ENCODE peak calls at places on chromosomes 7 and 10, in eight cellular contexts. One of them, this sample, is unnamed.

GRCh38 chr10:91519899-91520514 is 109.9 kb downstream of the HECTD2 start:
- DNase-seq in OCI-LY7: no peak
- DNase-seq in B cell: no peak
- DNase-seq in BJ: no peak
- DNase-seq in progenitor cell of endocrine pancreas: no peak
- DNase-seq in NB4: no peak
- DNase-seq in AG10803: no peak
- DNase-seq in astrocyte of the spinal cord: no peak
- DNase-seq in this sample: no peak

GRCh38 chr7:107860981-107861652 is 29.9 kb upstream of the DLD start:
- DNase-seq in OCI-LY7: no peak
- DNase-seq in astrocyte of the spinal cord: peak; percentile 47
- DNase-seq in progenitor cell of endocrine pancreas: no peak
- DNase-seq in NB4: no peak
- DNase-seq in B cell: no peak
- DNase-seq in AG10803: peak; percentile 81
- DNase-seq in BJ: peak; percentile 19
- DNase-seq in this sample: no peak

GRCh38 chr7:132516042-132516840 is 60.0 kb downstream of the PLXNA4 start:
- DNase-seq in BJ: no peak
- DNase-seq in NB4: no peak
- DNase-seq in progenitor cell of endocrine pancreas: no peak
- DNase-seq in OCI-LY7: no peak
- DNase-seq in B cell: no peak
- DNase-seq in astrocyte of the spinal cord: peak; percentile 73
- DNase-seq in AG10803: peak; percentile 85
- DNase-seq in this sample: no peak

GRCh38 chr10:118738422-118738821 is 16.3 kb downstream of the CACUL1 start:
- DNase-seq in NB4: no peak
- DNase-seq in progenitor cell of endocrine pancreas: no peak
- DNase-seq in B cell: no peak
- DNase-seq in astrocyte of the spinal cord: no peak
- DNase-seq in OCI-LY7: no peak
- DNase-seq in AG10803: no peak
- DNase-seq in BJ: no peak
- DNase-seq in this sample: no peak

GRCh38 chr10:75430000-75430763 is 1.2 kb upstream of the LRMDA start:
- DNase-seq in progenitor cell of endocrine pancreas: no peak
- DNase-seq in B cell: no peak
- DNase-seq in astrocyte of the spinal cord: no peak
- DNase-seq in AG10803: no peak
- DNase-seq in BJ: no peak
- DNase-seq in OCI-LY7: peak; percentile 8
- DNase-seq in NB4: peak; percentile 97
- DNase-seq in this sample: peak; percentile 19

GRCh38 chr10:63711866-63712716 is 190.9 kb downstream of the REEP3 start:
- DNase-seq in NB4: no peak
- DNase-seq in progenitor cell of endocrine pancreas: no peak
- DNase-seq in BJ: peak; percentile 87
- DNase-seq in astrocyte of the spinal cord: peak; percentile 98
- DNase-seq in AG10803: peak; percentile 97
- DNase-seq in OCI-LY7: no peak
- DNase-seq in B cell: no peak
- DNase-seq in this sample: no peak

GRCh38 chr7:27199820-27200760 is at the start of gene HOXA13:
- DNase-seq in B cell: no peak
- DNase-seq in NB4: peak; percentile 97
- DNase-seq in BJ: no peak
- DNase-seq in OCI-LY7: peak; percentile 74
- DNase-seq in progenitor cell of endocrine pancreas: no peak
- DNase-seq in AG10803: peak; percentile 44
- DNase-seq in astrocyte of the spinal cord: no peak
- DNase-seq in this sample: no peak

GRCh38 chr7:52540041-52540440 is 495.4 kb upstream of the POM121L12 start:
- DNase-seq in progenitor cell of endocrine pancreas: no peak
- DNase-seq in OCI-LY7: no peak
- DNase-seq in NB4: peak; percentile 9
- DNase-seq in astrocyte of the spinal cord: peak; percentile 25
- DNase-seq in BJ: no peak
- DNase-seq in AG10803: no peak
- DNase-seq in B cell: no peak
- DNase-seq in this sample: no peak

GRCh38 chr7:123522061-123522460 is 12.3 kb downstream of the IQUB start:
- DNase-seq in AG10803: no peak
- DNase-seq in B cell: no peak
- DNase-seq in progenitor cell of endocrine pancreas: no peak
- DNase-seq in OCI-LY7: no peak
- DNase-seq in astrocyte of the spinal cord: no peak
- DNase-seq in BJ: no peak
- DNase-seq in NB4: no peak
- DNase-seq in this sample: no peak

GRCh38 chr10:58300676-58301075 is 31.7 kb downstream of the CISD1 start:
- DNase-seq in astrocyte of the spinal cord: no peak
- DNase-seq in BJ: no peak
- DNase-seq in B cell: no peak
- DNase-seq in NB4: no peak
- DNase-seq in progenitor cell of endocrine pancreas: no peak
- DNase-seq in OCI-LY7: no peak
- DNase-seq in AG10803: no peak
- DNase-seq in this sample: no peak

GRCh38 chr7:122412441-122412840 is 107.9 kb upstream of the FEZF1 start:
- DNase-seq in BJ: no peak
- DNase-seq in NB4: no peak
- DNase-seq in AG10803: peak; percentile 17
- DNase-seq in B cell: no peak
- DNase-seq in astrocyte of the spinal cord: peak; percentile 32
- DNase-seq in progenitor cell of endocrine pancreas: no peak
- DNase-seq in OCI-LY7: no peak
- DNase-seq in this sample: no peak

GRCh38 chr10:114970515-114970914 is 32.5 kb downstream of the TRUB1 start:
- DNase-seq in B cell: no peak
- DNase-seq in BJ: no peak
- DNase-seq in astrocyte of the spinal cord: no peak
- DNase-seq in OCI-LY7: peak; percentile 2
- DNase-seq in progenitor cell of endocrine pancreas: no peak
- DNase-seq in NB4: no peak
- DNase-seq in AG10803: no peak
- DNase-seq in this sample: no peak

GRCh38 chr7:66296555-66296954 is 91.4 kb downstream of the TPST1 start:
- DNase-seq in astrocyte of the spinal cord: no peak
- DNase-seq in AG10803: peak; percentile 81
- DNase-seq in progenitor cell of endocrine pancreas: no peak
- DNase-seq in BJ: no peak
- DNase-seq in OCI-LY7: no peak
- DNase-seq in B cell: no peak
- DNase-seq in NB4: peak; percentile 51
- DNase-seq in this sample: no peak

GRCh38 chr10:15427836-15428414 is 56.8 kb upstream of the FAM171A1 start:
- DNase-seq in B cell: no peak
- DNase-seq in progenitor cell of endocrine pancreas: no peak
- DNase-seq in AG10803: peak; percentile 67
- DNase-seq in BJ: peak; percentile 12
- DNase-seq in astrocyte of the spinal cord: peak; percentile 67
- DNase-seq in NB4: peak; percentile 36
- DNase-seq in OCI-LY7: peak; percentile 14
- DNase-seq in this sample: peak; percentile 5

GRCh38 chr10:31578181-31578852 is 259.3 kb downstream of the ZEB1 start:
- DNase-seq in AG10803: no peak
- DNase-seq in progenitor cell of endocrine pancreas: no peak
- DNase-seq in B cell: no peak
- DNase-seq in astrocyte of the spinal cord: no peak
- DNase-seq in BJ: no peak
- DNase-seq in NB4: no peak
- DNase-seq in OCI-LY7: no peak
- DNase-seq in this sample: no peak

GRCh38 chr7:37920619-37921339 is at the start of gene EPDR1:
- DNase-seq in B cell: peak; percentile 29
- DNase-seq in OCI-LY7: peak; percentile 5
- DNase-seq in BJ: no peak
- DNase-seq in astrocyte of the spinal cord: no peak
- DNase-seq in progenitor cell of endocrine pancreas: peak; percentile 26
- DNase-seq in NB4: peak; percentile 91
- DNase-seq in AG10803: peak; percentile 29
- DNase-seq in this sample: peak; percentile 66

GRCh38 chr7:37921876-37922275 is 1.4 kb downstream of the EPDR1 start:
- DNase-seq in AG10803: no peak
- DNase-seq in progenitor cell of endocrine pancreas: no peak
- DNase-seq in OCI-LY7: no peak
- DNase-seq in B cell: no peak
- DNase-seq in NB4: peak; percentile 23
- DNase-seq in astrocyte of the spinal cord: no peak
- DNase-seq in BJ: no peak
- DNase-seq in this sample: no peak

GRCh38 chr7:37918526-37918925 is 1.9 kb upstream of the SFRP4 start:
- DNase-seq in BJ: no peak
- DNase-seq in progenitor cell of endocrine pancreas: no peak
- DNase-seq in NB4: peak; percentile 44
- DNase-seq in B cell: no peak
- DNase-seq in astrocyte of the spinal cord: no peak
- DNase-seq in OCI-LY7: no peak
- DNase-seq in AG10803: no peak
- DNase-seq in this sample: no peak

GRCh38 chr7:37921340-37921805 is 933 bp downstream of the EPDR1 start:
- DNase-seq in NB4: peak; percentile 87
- DNase-seq in BJ: no peak
- DNase-seq in AG10803: peak; percentile 12
- DNase-seq in B cell: no peak
- DNase-seq in progenitor cell of endocrine pancreas: peak; percentile 10
- DNase-seq in OCI-LY7: no peak
- DNase-seq in astrocyte of the spinal cord: peak; percentile 71
- DNase-seq in this sample: peak; percentile 48

DNA sequence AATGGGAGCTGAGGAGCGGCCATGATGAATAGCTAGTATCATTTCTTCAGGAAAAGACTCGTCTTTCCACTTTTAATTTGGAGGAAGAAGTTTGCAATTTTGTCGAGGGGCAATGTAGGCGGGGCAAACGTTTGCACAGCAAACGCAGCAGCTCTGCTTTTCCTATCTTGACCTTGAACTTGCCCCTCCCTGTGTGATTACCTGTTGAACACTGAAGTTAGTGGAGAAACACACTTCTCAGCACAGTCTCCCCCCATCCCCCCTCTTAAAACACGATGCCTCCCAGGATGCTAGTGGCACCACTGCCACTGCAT is 178 bp upstream of the EPDR1 start:
- DNase-seq in BJ: no peak
- DNase-seq in OCI-LY7: no peak
- DNase-seq in astrocyte of the spinal cord: no peak
- DNase-seq in B cell: no peak
- DNase-seq in AG10803: no peak
- DNase-seq in progenitor cell of endocrine pancreas: no peak
- DNase-seq in NB4: no peak
- DNase-seq in this sample: no peak
- TF ChIP-seq CTCF in BJ: no peak
- TF ChIP-seq CTCF in OCI-LY7: no peak
- TF ChIP-seq CTCF in astrocyte of the spinal cord: no peak
- TF ChIP-seq CTCF in B cell: no peak
- TF ChIP-seq CTCF in AG10803: peak; percentile 21
- TF ChIP-seq CTCF in progenitor cell of endocrine pancreas: no peak
- TF ChIP-seq CTCF in NB4: peak; percentile 15
- TF ChIP-seq CTCF in this sample: no peak

DNA sequence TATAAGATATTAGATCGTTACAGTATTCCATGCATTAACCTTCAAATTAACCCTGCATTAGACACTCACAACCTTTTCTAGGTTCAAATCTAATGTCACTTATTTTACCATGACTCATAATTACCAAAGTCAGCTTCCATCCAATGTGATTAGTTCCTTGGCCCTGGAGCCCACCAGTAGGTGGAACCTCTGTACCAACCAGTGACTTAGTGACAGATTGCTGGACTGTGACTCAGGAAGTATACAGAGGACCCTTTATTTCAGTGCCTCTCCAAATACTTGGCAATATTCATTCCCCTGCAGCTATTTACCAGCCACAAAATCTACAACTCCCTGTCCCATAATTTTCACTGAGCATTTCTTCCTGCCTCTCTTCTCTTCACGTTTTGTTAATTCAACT is 1270.3 kb upstream of the SORCS1 start:
- DNase-seq in NB4: peak; percentile 5
- DNase-seq in progenitor cell of endocrine pancreas: no peak
- DNase-seq in BJ: no peak
- DNase-seq in AG10803: no peak
- DNase-seq in B cell: no peak
- DNase-seq in astrocyte of the spinal cord: no peak
- DNase-seq in OCI-LY7: no peak
- DNase-seq in this sample: no peak
- TF ChIP-seq CTCF in NB4: no peak
- TF ChIP-seq CTCF in progenitor cell of endocrine pancreas: no peak
- TF ChIP-seq CTCF in BJ: no peak
- TF ChIP-seq CTCF in AG10803: no peak
- TF ChIP-seq CTCF in B cell: no peak
- TF ChIP-seq CTCF in astrocyte of the spinal cord: no peak
- TF ChIP-seq CTCF in OCI-LY7: no peak
- TF ChIP-seq CTCF in this sample: no peak

DNA sequence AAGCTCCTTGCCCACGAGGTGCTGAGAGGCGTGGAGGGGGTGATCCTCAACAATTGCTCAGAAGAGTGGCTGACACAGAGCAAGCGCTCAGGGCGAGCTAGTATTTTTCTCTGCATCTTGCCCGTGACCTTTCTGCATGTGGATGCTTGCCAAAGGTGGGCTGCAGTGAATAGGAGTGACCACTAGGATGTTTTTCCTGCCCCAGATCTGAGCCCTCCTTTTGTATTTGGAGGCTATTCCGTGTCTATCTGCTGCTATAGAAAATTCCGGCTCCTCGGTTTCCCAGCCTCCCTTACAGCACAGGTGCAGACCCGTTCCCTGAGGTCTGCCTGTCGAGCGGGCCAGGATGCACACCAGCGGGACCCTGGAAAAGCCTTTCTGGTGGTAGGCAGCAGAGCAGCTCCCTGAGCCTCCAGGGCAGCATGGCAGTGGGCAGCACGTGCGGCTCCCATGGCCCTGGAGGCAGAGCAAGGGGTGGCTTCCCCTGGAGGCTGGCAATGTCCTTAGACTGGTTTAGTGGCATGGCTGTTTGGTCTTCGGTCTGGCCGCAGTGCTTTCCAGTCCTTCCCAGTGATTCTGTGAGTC is 145.1 kb upstream of the PCBD1 start:
- DNase-seq in AG10803: no peak
- DNase-seq in progenitor cell of endocrine pancreas: no peak
- DNase-seq in B cell: no peak
- DNase-seq in NB4: no peak
- DNase-seq in astrocyte of the spinal cord: no peak
- DNase-seq in OCI-LY7: no peak
- DNase-seq in BJ: no peak
- DNase-seq in this sample: no peak
- TF ChIP-seq CTCF in AG10803: no peak
- TF ChIP-seq CTCF in progenitor cell of endocrine pancreas: peak; percentile 36
- TF ChIP-seq CTCF in B cell: no peak
- TF ChIP-seq CTCF in NB4: peak; percentile 7
- TF ChIP-seq CTCF in astrocyte of the spinal cord: no peak
- TF ChIP-seq CTCF in OCI-LY7: no peak
- TF ChIP-seq CTCF in BJ: no peak
- TF ChIP-seq CTCF in this sample: no peak

GRCh38 chr7:101171442-101171837 is 6.1 kb upstream of the VGF start:
- DNase-seq in BJ: no peak
- DNase-seq in astrocyte of the spinal cord: no peak
- DNase-seq in progenitor cell of endocrine pancreas: no peak
- DNase-seq in B cell: no peak
- DNase-seq in NB4: no peak
- DNase-seq in OCI-LY7: no peak
- DNase-seq in AG10803: no peak
- DNase-seq in this sample: no peak
- TF ChIP-seq CTCF in BJ: peak; percentile 46
- TF ChIP-seq CTCF in astrocyte of the spinal cord: peak; percentile 29
- TF ChIP-seq CTCF in progenitor cell of endocrine pancreas: peak; percentile 18
- TF ChIP-seq CTCF in B cell: no peak
- TF ChIP-seq CTCF in NB4: peak; percentile 19
- TF ChIP-seq CTCF in OCI-LY7: no peak
- TF ChIP-seq CTCF in AG10803: peak; percentile 39
- TF ChIP-seq CTCF in this sample: peak; percentile 2

This sample was measured in GM12865.